ENCODE peak calls at places on chromosomes 6 and 20, in eight cellular contexts. R is AG08396; B is stimulated activated CD4-positive, alpha-beta T cell treated with anti-CD3 and anti-CD28 coated beads, Interleukin-4, amount 100 ng/mL, for 48 hours; I is posterior vena cava; Z is PC-9; H is NCI-H1092 treated with DMSO at 0.1 percent for 48 hours; N is EH; W is GM04503. D is an unnamed sample.

GRCh38 chr6:108751851-108752732 is 96.1 kb upstream of the ARMC2 start:
- DNase-seq in R (no peak), B (no peak), I (no peak), Z (no peak), H (peak), N (no peak), W (no peak), D (no peak)

GRCh38 chr6:41503841-41504525 is 42.2 kb upstream of the FOXP4 start:
- DNase-seq in R (peak), B (no peak), I (no peak), Z (no peak), H (peak), N (peak), W (no peak), D (no peak)

GRCh38 chr20:25194333-25194972 is 1.1 kb upstream of the ENTPD6 start:
- DNase-seq in R (peak), B (no peak), I (no peak), Z (no peak), H (no peak), N (no peak), W (no peak), D (no peak)

GRCh38 chr6:50712291-50712690 is 1.0 kb upstream of the TFAP2D start:
- DNase-seq in R (no peak), B (no peak), I (no peak), Z (no peak), H (no peak), N (no peak), W (no peak), D (no peak)

GRCh38 chr6:4664117-4664626 is 112.0 kb upstream of the CDYL start:
- DNase-seq in R (peak), B (no peak), I (peak), Z (no peak), H (no peak), N (peak), W (peak), D (no peak)

GRCh38 chr20:42914302-42914701 is 275.4 kb downstream of the PTPRT start:
- DNase-seq in R (no peak), B (no peak), I (no peak), Z (no peak), H (no peak), N (no peak), W (no peak), D (no peak)

GRCh38 chr6:161031721-161032495 is 40.3 kb downstream of the MAP3K4 start:
- DNase-seq in R (peak), B (no peak), I (no peak), Z (no peak), H (no peak), N (peak), W (no peak), D (no peak)

GRCh38 chr6:112038268-112038667 is 15.6 kb upstream of the CCN6 start:
- DNase-seq in R (no peak), B (no peak), I (no peak), Z (no peak), H (no peak), N (peak), W (no peak), D (no peak)

GRCh38 chr6:73455865-73456629 is 4.0 kb upstream of the CGAS start:
- DNase-seq in R (no peak), B (no peak), I (no peak), Z (no peak), H (no peak), N (peak), W (no peak), D (no peak)

GRCh38 chr20:58224097-58224496 is 4.4 kb downstream of the ANKRD60 start:
- DNase-seq in R (no peak), B (peak), I (peak), Z (no peak), H (no peak), N (no peak), W (no peak), D (no peak)

GRCh38 chr20:59163641-59164530 is at the start of gene ZNF831:
- DNase-seq in R (no peak), B (no peak), I (no peak), Z (no peak), H (no peak), N (no peak), W (no peak), D (peak)

GRCh38 chr20:63736893-63737689 is 627 bp downstream of the LIME1 start:
- DNase-seq in R (no peak), B (peak), I (no peak), Z (peak), H (no peak), N (no peak), W (no peak), D (peak)

GRCh38 chr20:61813791-61814190 is 251.9 kb downstream of the TAF4 start:
- DNase-seq in R (no peak), B (no peak), I (no peak), Z (no peak), H (no peak), N (no peak), W (no peak), D (no peak)

GRCh38 chr20:60271597-60271996 is 313.4 kb downstream of the CDH26 start:
- DNase-seq in R (no peak), B (no peak), I (no peak), Z (no peak), H (no peak), N (peak), W (no peak), D (no peak)

GRCh38 chr20:24968278-24968677 is 19.2 kb downstream of the CST7 start:
- DNase-seq in R (no peak), B (no peak), I (no peak), Z (no peak), H (no peak), N (no peak), W (no peak), D (no peak)

GRCh38 chr6:10417681-10418104 is 2.8 kb upstream of the TFAP2A start:
- DNase-seq in R (no peak), B (no peak), I (no peak), Z (no peak), H (no peak), N (no peak), W (no peak), D (no peak)

GRCh38 chr20:41394081-41394480 is 27.5 kb upstream of the EMILIN3 start:
- DNase-seq in R (no peak), B (no peak), I (no peak), Z (no peak), H (no peak), N (no peak), W (no peak), D (no peak)

GRCh38 chr6:169968541-169969270 is 217.3 kb downstream of the ERMARD start:
- DNase-seq in R (no peak), B (no peak), I (peak), Z (no peak), H (no peak), N (no peak), W (no peak), D (no peak)

GRCh38 chr6:55617272-55617671 is 38.3 kb upstream of the HMGCLL1 start:
- DNase-seq in R (peak), B (no peak), I (no peak), Z (no peak), H (no peak), N (peak), W (peak), D (no peak)

GRCh38 chr6:100078509-100078908 is 84.5 kb upstream of the MCHR2 start:
- DNase-seq in R (peak), B (no peak), I (no peak), Z (no peak), H (no peak), N (peak), W (no peak), D (no peak)

GRCh38 chr6:158815915-158816314 is 3.3 kb downstream of the EZR start:
- DNase-seq in R (no peak), B (no peak), I (no peak), Z (no peak), H (no peak), N (no peak), W (no peak), D (no peak)

GRCh38 chr6:39362487-39362865 is 40.0 kb upstream of the KCNK16 start:
- DNase-seq in R (peak), B (no peak), I (no peak), Z (no peak), H (no peak), N (peak), W (no peak), D (no peak)

GRCh38 chr6:54503144-54503543 is 194.9 kb downstream of the TINAG start:
- DNase-seq in R (no peak), B (no peak), I (no peak), Z (no peak), H (no peak), N (no peak), W (no peak), D (no peak)

GRCh38 chr20:17026346-17026745 is 200.5 kb upstream of the PCSK2 start:
- DNase-seq in R (no peak), B (no peak), I (no peak), Z (no peak), H (no peak), N (peak), W (peak), D (no peak)

GRCh38 chr6:142918339-142919042 is 26.5 kb downstream of the HIVEP2 start:
- DNase-seq in R (no peak), B (no peak), I (no peak), Z (no peak), H (no peak), N (peak), W (no peak), D (no peak)

GRCh38 chr6:111527367-111527766 is 44.3 kb upstream of the REV3L start:
- DNase-seq in R (no peak), B (no peak), I (no peak), Z (no peak), H (no peak), N (no peak), W (no peak), D (no peak)

GRCh38 chr20:61643631-61644386 is 391.7 kb downstream of the CDH4 start:
- DNase-seq in R (no peak), B (no peak), I (no peak), Z (no peak), H (no peak), N (no peak), W (no peak), D (no peak)

GRCh38 chr20:20210327-20210726 is 157.6 kb upstream of the INSM1 start:
- DNase-seq in R (no peak), B (no peak), I (no peak), Z (no peak), H (no peak), N (peak), W (peak), D (no peak)

GRCh38 chr6:85186546-85187170 is 263.2 kb upstream of the NT5E start:
- DNase-seq in R (no peak), B (no peak), I (no peak), Z (no peak), H (no peak), N (peak), W (peak), D (no peak)

GRCh38 chr20:10660661-10661060 is 13.1 kb downstream of the JAG1 start:
- DNase-seq in R (no peak), B (no peak), I (no peak), Z (no peak), H (no peak), N (peak), W (no peak), D (no peak)

GRCh38 chr6:15522026-15522425 is 140.8 kb downstream of the DTNBP1 start:
- DNase-seq in R (no peak), B (no peak), I (no peak), Z (no peak), H (no peak), N (no peak), W (no peak), D (no peak)

GRCh38 chr20:4946585-4947378 is 54.5 kb downstream of the SLC23A2 start:
- DNase-seq in R (no peak), B (no peak), I (no peak), Z (no peak), H (no peak), N (peak), W (no peak), D (no peak)

GRCh38 chr6:33126101-33126714 is 50.4 kb downstream of the HLA-DPB1 start:
- DNase-seq in R (peak), B (peak), I (peak), Z (no peak), H (peak), N (peak), W (no peak), D (peak)

D was measured in B cell.